ENCODE peak calls at places on chromosomes 7 and 10, in nine cellular contexts. One of them, this sample, is unnamed.

GRCh38 chr10:112374724-112375541 is 1.0 kb downstream of the ACSL5 start:
- DNase-seq in A549: no peak
- DNase-seq in uterus: no peak
- DNase-seq in breast epithelium: no peak
- DNase-seq in ovary: no peak
- DNase-seq in heart left ventricle: no peak
- DNase-seq in transverse colon: peak; percentile 35
- DNase-seq in GM12891: peak; percentile 36
- DNase-seq in body of pancreas: no peak
- DNase-seq in this sample: peak; percentile 80

GRCh38 chr10:42519079-42519478 is 119.3 kb downstream of the ZNF33B start:
- DNase-seq in ovary: no peak
- DNase-seq in heart left ventricle: no peak
- DNase-seq in A549: no peak
- DNase-seq in uterus: no peak
- DNase-seq in body of pancreas: no peak
- DNase-seq in breast epithelium: no peak
- DNase-seq in GM12891: no peak
- DNase-seq in transverse colon: no peak
- DNase-seq in this sample: no peak

GRCh38 chr10:68655620-68656126 is 65.4 kb upstream of the CCAR1 start:
- DNase-seq in ovary: no peak
- DNase-seq in A549: no peak
- DNase-seq in breast epithelium: no peak
- DNase-seq in body of pancreas: no peak
- DNase-seq in GM12891: no peak
- DNase-seq in uterus: no peak
- DNase-seq in heart left ventricle: no peak
- DNase-seq in transverse colon: no peak
- DNase-seq in this sample: no peak

GRCh38 chr10:131048595-131048994 is 262.9 kb downstream of the TCERG1L start:
- DNase-seq in uterus: no peak
- DNase-seq in ovary: no peak
- DNase-seq in body of pancreas: no peak
- DNase-seq in A549: no peak
- DNase-seq in heart left ventricle: no peak
- DNase-seq in transverse colon: no peak
- DNase-seq in breast epithelium: no peak
- DNase-seq in GM12891: no peak
- DNase-seq in this sample: peak; percentile 29

GRCh38 chr7:5417106-5418071 is 6.2 kb downstream of the TNRC18 start:
- DNase-seq in uterus: no peak
- DNase-seq in ovary: no peak
- DNase-seq in heart left ventricle: no peak
- DNase-seq in GM12891: no peak
- DNase-seq in breast epithelium: no peak
- DNase-seq in transverse colon: no peak
- DNase-seq in A549: peak; percentile 65
- DNase-seq in body of pancreas: peak; percentile 55
- DNase-seq in this sample: no peak

GRCh38 chr7:158815046-158815445 is 14.3 kb downstream of the ESYT2 start:
- DNase-seq in transverse colon: no peak
- DNase-seq in A549: no peak
- DNase-seq in heart left ventricle: no peak
- DNase-seq in ovary: no peak
- DNase-seq in body of pancreas: no peak
- DNase-seq in uterus: no peak
- DNase-seq in breast epithelium: no peak
- DNase-seq in GM12891: no peak
- DNase-seq in this sample: no peak

GRCh38 chr10:75401569-75402485 is at the start of gene ZNF503:
- DNase-seq in transverse colon: peak; percentile 94
- DNase-seq in uterus: peak; percentile 98
- DNase-seq in heart left ventricle: peak; percentile 98
- DNase-seq in A549: peak; percentile 97
- DNase-seq in GM12891: peak; percentile 44
- DNase-seq in body of pancreas: peak; percentile 97
- DNase-seq in ovary: peak; percentile 97
- DNase-seq in breast epithelium: peak; percentile 94
- DNase-seq in this sample: peak; percentile 94

GRCh38 chr10:133277993-133278576 is 1.4 kb upstream of the ADAM8 start:
- DNase-seq in A549: no peak
- DNase-seq in GM12891: no peak
- DNase-seq in body of pancreas: peak; percentile 48
- DNase-seq in transverse colon: no peak
- DNase-seq in ovary: no peak
- DNase-seq in heart left ventricle: no peak
- DNase-seq in breast epithelium: no peak
- DNase-seq in uterus: no peak
- DNase-seq in this sample: no peak

GRCh38 chr10:74384615-74385213 is 233.7 kb downstream of the ADK start:
- DNase-seq in GM12891: no peak
- DNase-seq in ovary: no peak
- DNase-seq in heart left ventricle: no peak
- DNase-seq in A549: no peak
- DNase-seq in transverse colon: no peak
- DNase-seq in body of pancreas: no peak
- DNase-seq in uterus: no peak
- DNase-seq in breast epithelium: no peak
- DNase-seq in this sample: no peak

GRCh38 chr10:57983226-57983870 is 284.3 kb downstream of the IPMK start:
- DNase-seq in heart left ventricle: no peak
- DNase-seq in breast epithelium: no peak
- DNase-seq in A549: no peak
- DNase-seq in GM12891: no peak
- DNase-seq in transverse colon: no peak
- DNase-seq in uterus: no peak
- DNase-seq in body of pancreas: no peak
- DNase-seq in ovary: no peak
- DNase-seq in this sample: no peak

GRCh38 chr7:85204061-85204460 is 17.2 kb upstream of the SEMA3D start:
- DNase-seq in body of pancreas: no peak
- DNase-seq in uterus: no peak
- DNase-seq in A549: no peak
- DNase-seq in ovary: no peak
- DNase-seq in transverse colon: no peak
- DNase-seq in GM12891: no peak
- DNase-seq in breast epithelium: no peak
- DNase-seq in heart left ventricle: no peak
- DNase-seq in this sample: no peak

GRCh38 chr10:129472696-129473555 is 5.9 kb downstream of the MGMT start:
- DNase-seq in uterus: no peak
- DNase-seq in heart left ventricle: no peak
- DNase-seq in GM12891: no peak
- DNase-seq in A549: no peak
- DNase-seq in transverse colon: no peak
- DNase-seq in ovary: no peak
- DNase-seq in body of pancreas: no peak
- DNase-seq in breast epithelium: no peak
- DNase-seq in this sample: no peak

GRCh38 chr7:150909192-150909591 is 56.9 kb downstream of the AOC1 start:
- DNase-seq in body of pancreas: no peak
- DNase-seq in heart left ventricle: no peak
- DNase-seq in transverse colon: no peak
- DNase-seq in A549: no peak
- DNase-seq in uterus: no peak
- DNase-seq in breast epithelium: no peak
- DNase-seq in GM12891: no peak
- DNase-seq in ovary: no peak
- DNase-seq in this sample: no peak

GRCh38 chr10:102009801-102010425 is 46.1 kb downstream of the ARMH3 start:
- DNase-seq in body of pancreas: peak; percentile 69
- DNase-seq in transverse colon: peak; percentile 30
- DNase-seq in heart left ventricle: peak; percentile 53
- DNase-seq in A549: peak; percentile 86
- DNase-seq in ovary: no peak
- DNase-seq in breast epithelium: no peak
- DNase-seq in GM12891: peak; percentile 36
- DNase-seq in uterus: peak; percentile 28
- DNase-seq in this sample: no peak
- TF ChIP-seq POLR2A in body of pancreas: no peak
- TF ChIP-seq POLR2A in transverse colon: no peak
- TF ChIP-seq POLR2A in heart left ventricle: no peak
- TF ChIP-seq POLR2A in A549: no peak
- TF ChIP-seq POLR2A in ovary: no peak
- TF ChIP-seq POLR2A in breast epithelium: no peak
- TF ChIP-seq POLR2A in GM12891: no peak
- TF ChIP-seq POLR2A in uterus: no peak
- TF ChIP-seq POLR2A in this sample: no peak

DNA sequence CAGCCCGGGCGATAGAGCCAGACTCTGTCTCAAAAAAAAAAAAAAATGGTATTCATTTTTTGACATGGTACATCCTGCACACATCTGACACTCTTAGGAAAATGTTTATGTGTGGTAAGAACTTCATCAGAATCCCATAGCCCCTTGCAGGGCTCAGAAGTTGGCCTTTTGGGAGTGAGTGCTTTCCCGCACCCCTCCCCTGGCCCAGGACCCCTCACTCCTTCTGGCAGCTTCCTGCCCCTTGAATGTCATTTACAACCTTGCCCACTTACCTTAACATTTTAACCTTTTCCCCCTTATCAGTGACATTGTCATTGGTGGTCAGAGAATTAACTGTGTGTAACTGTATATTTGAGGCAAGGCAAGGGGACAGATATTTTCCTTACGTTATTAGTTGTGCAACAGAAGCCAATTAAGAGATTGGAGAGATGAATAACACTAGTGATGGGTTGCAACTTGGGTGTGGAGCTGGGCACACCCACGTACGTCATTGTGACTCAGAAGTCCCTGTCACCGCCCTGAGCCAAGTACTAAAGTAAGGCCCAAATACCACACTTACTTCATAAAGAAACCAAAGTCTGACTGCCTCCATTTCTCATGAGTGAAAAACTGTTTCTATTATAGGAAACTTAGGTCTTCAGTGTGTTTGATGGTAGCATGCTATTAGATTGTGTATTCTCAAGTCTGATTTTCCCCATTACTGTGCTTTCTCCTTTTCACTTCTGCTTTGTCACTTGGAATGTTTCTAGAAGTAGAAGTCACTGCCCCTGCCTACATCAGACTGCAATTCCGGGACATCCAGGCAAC is 31.6 kb downstream of the OGDH start:
- DNase-seq in body of pancreas: no peak
- DNase-seq in heart left ventricle: peak; percentile 72
- DNase-seq in A549: peak; percentile 88
- DNase-seq in ovary: no peak
- DNase-seq in transverse colon: peak; percentile 77
- DNase-seq in breast epithelium: no peak
- DNase-seq in uterus: no peak
- DNase-seq in GM12891: no peak
- DNase-seq in this sample: no peak
- TF ChIP-seq POLR2A in body of pancreas: no peak
- TF ChIP-seq POLR2A in heart left ventricle: no peak
- TF ChIP-seq POLR2A in A549: no peak
- TF ChIP-seq POLR2A in ovary: no peak
- TF ChIP-seq POLR2A in transverse colon: peak; percentile 31
- TF ChIP-seq POLR2A in breast epithelium: no peak
- TF ChIP-seq POLR2A in uterus: no peak
- TF ChIP-seq POLR2A in GM12891: peak; percentile 25
- TF ChIP-seq POLR2A in this sample: no peak

GRCh38 chr7:44827567-44827966 is 20.3 kb downstream of the H2AZ2 start:
- DNase-seq in GM12891: no peak
- DNase-seq in ovary: no peak
- DNase-seq in uterus: no peak
- DNase-seq in breast epithelium: no peak
- DNase-seq in transverse colon: no peak
- DNase-seq in body of pancreas: no peak
- DNase-seq in A549: no peak
- DNase-seq in heart left ventricle: no peak
- DNase-seq in this sample: peak; percentile 8

GRCh38 chr7:44819292-44819691 is 22.8 kb downstream of the PPIA start:
- DNase-seq in body of pancreas: no peak
- DNase-seq in breast epithelium: no peak
- DNase-seq in uterus: no peak
- DNase-seq in A549: no peak
- DNase-seq in GM12891: no peak
- DNase-seq in ovary: no peak
- DNase-seq in transverse colon: no peak
- DNase-seq in heart left ventricle: no peak
- DNase-seq in this sample: no peak

GRCh38 chr7:44824894-44825526 is 22.9 kb downstream of the H2AZ2 start:
- DNase-seq in transverse colon: no peak
- DNase-seq in heart left ventricle: no peak
- DNase-seq in GM12891: no peak
- DNase-seq in uterus: no peak
- DNase-seq in ovary: no peak
- DNase-seq in A549: no peak
- DNase-seq in breast epithelium: no peak
- DNase-seq in body of pancreas: no peak
- DNase-seq in this sample: peak; percentile 44

GRCh38 chr7:44823266-44823781 is 24.6 kb downstream of the H2AZ2 start:
- DNase-seq in body of pancreas: no peak
- DNase-seq in GM12891: no peak
- DNase-seq in A549: no peak
- DNase-seq in ovary: no peak
- DNase-seq in uterus: no peak
- DNase-seq in heart left ventricle: no peak
- DNase-seq in breast epithelium: no peak
- DNase-seq in transverse colon: no peak
- DNase-seq in this sample: no peak
- TF ChIP-seq POLR2A in body of pancreas: no peak
- TF ChIP-seq POLR2A in GM12891: no peak
- TF ChIP-seq POLR2A in A549: no peak
- TF ChIP-seq POLR2A in ovary: no peak
- TF ChIP-seq POLR2A in uterus: no peak
- TF ChIP-seq POLR2A in heart left ventricle: no peak
- TF ChIP-seq POLR2A in breast epithelium: no peak
- TF ChIP-seq POLR2A in transverse colon: no peak
- TF ChIP-seq POLR2A in this sample: no peak

GRCh38 chr10:70477661-70478162 is 855 bp upstream of the PALD1 start:
- DNase-seq in heart left ventricle: no peak
- DNase-seq in transverse colon: peak; percentile 23
- DNase-seq in A549: peak; percentile 50
- DNase-seq in uterus: peak; percentile 51
- DNase-seq in breast epithelium: no peak
- DNase-seq in ovary: peak; percentile 73
- DNase-seq in body of pancreas: peak; percentile 43
- DNase-seq in GM12891: no peak
- DNase-seq in this sample: peak; percentile 88

GRCh38 chr10:70480254-70480861 is 1.8 kb downstream of the PALD1 start:
- DNase-seq in A549: no peak
- DNase-seq in heart left ventricle: no peak
- DNase-seq in GM12891: peak; percentile 62
- DNase-seq in breast epithelium: no peak
- DNase-seq in body of pancreas: peak; percentile 94
- DNase-seq in ovary: peak; percentile 34
- DNase-seq in transverse colon: peak; percentile 46
- DNase-seq in uterus: no peak
- DNase-seq in this sample: no peak

GRCh38 chr10:70479626-70480253 is 1.2 kb downstream of the PALD1 start:
- DNase-seq in GM12891: no peak
- DNase-seq in breast epithelium: no peak
- DNase-seq in A549: no peak
- DNase-seq in transverse colon: peak; percentile 49
- DNase-seq in ovary: no peak
- DNase-seq in heart left ventricle: peak; percentile 51
- DNase-seq in body of pancreas: peak; percentile 62
- DNase-seq in uterus: no peak
- DNase-seq in this sample: no peak

GRCh38 chr10:70479161-70479531 is 579 bp downstream of the PALD1 start:
- DNase-seq in transverse colon: no peak
- DNase-seq in ovary: peak; percentile 53
- DNase-seq in uterus: no peak
- DNase-seq in body of pancreas: no peak
- DNase-seq in breast epithelium: no peak
- DNase-seq in GM12891: no peak
- DNase-seq in heart left ventricle: no peak
- DNase-seq in A549: peak; percentile 20
- DNase-seq in this sample: no peak

GRCh38 chr10:70478191-70479160 is at the start of gene PALD1:
- DNase-seq in A549: peak; percentile 61
- DNase-seq in transverse colon: peak; percentile 65
- DNase-seq in breast epithelium: no peak
- DNase-seq in ovary: peak; percentile 77
- DNase-seq in GM12891: peak; percentile 79
- DNase-seq in heart left ventricle: peak; percentile 85
- DNase-seq in uterus: peak; percentile 69
- DNase-seq in body of pancreas: peak; percentile 71
- DNase-seq in this sample: peak; percentile 89
- TF ChIP-seq POLR2A in A549: peak; percentile 73
- TF ChIP-seq POLR2A in transverse colon: no peak
- TF ChIP-seq POLR2A in breast epithelium: no peak
- TF ChIP-seq POLR2A in ovary: peak; percentile 15
- TF ChIP-seq POLR2A in GM12891: no peak
- TF ChIP-seq POLR2A in heart left ventricle: no peak
- TF ChIP-seq POLR2A in uterus: peak; percentile 62
- TF ChIP-seq POLR2A in body of pancreas: peak; percentile 24
- TF ChIP-seq POLR2A in this sample: no peak

This sample was measured in spleen.